ENCODE peak calls at places on chromosomes 11 and 22, in six cellular contexts. V is lower lobe of right lung, C is tibial nerve, B is fibroblast of pulmonary artery, P is choroid plexus epithelial cell, O is IMR-90. G is an unnamed sample.

GRCh38 chr22:47014946-47015345 is 252.5 kb downstream of the TBC1D22A start:
- DNase-seq in B (no peak), C (no peak), V (no peak), O (no peak), P (no peak), G (no peak)

GRCh38 chr11:92845390-92846185 is 123.9 kb upstream of the MTNR1B start:
- DNase-seq in P (no peak), V (no peak), O (no peak), C (no peak), B (no peak), G (peak)

GRCh38 chr22:44547371-44547770 is 49.3 kb upstream of the RTL6 start:
- DNase-seq in P (no peak), C (no peak), V (no peak), B (no peak), O (no peak), G (no peak)

GRCh38 chr11:120590472-120590871 is 78.9 kb downstream of the GRIK4 start:
- DNase-seq in C (no peak), V (peak), P (no peak), O (peak), B (no peak), G (peak)

GRCh38 chr11:114296190-114296978 is at the start of gene NNMT:
- DNase-seq in O (peak), P (peak), V (peak), B (peak), C (peak), G (peak)

GRCh38 chr11:120284272-120284671 is 40.8 kb upstream of the TLCD5 start:
- DNase-seq in V (peak), O (no peak), B (no peak), P (no peak), C (no peak), G (no peak)

GRCh38 chr11:69954756-69955155 is 123.4 kb upstream of the ANO1 start:
- DNase-seq in V (no peak), B (no peak), C (no peak), O (no peak), P (no peak), G (no peak)

GRCh38 chr22:46971141-46971775 is 208.8 kb downstream of the TBC1D22A start:
- DNase-seq in O (peak), V (no peak), P (peak), B (peak), C (no peak), G (no peak)

GRCh38 chr11:47723041-47723440 is 7.9 kb upstream of the AGBL2 start:
- DNase-seq in O (no peak), P (no peak), B (no peak), V (no peak), C (no peak), G (no peak)

GRCh38 chr22:21791635-21792625 is 56.3 kb upstream of the YPEL1 start:
- DNase-seq in V (no peak), P (no peak), C (no peak), O (peak), B (peak), G (peak)

GRCh38 chr11:6062691-6063358 is 32.3 kb upstream of the OR56A1 start:
- DNase-seq in B (no peak), O (no peak), V (no peak), C (no peak), P (no peak), G (no peak)
- TF ChIP-seq CTCF in B (no peak), O (no peak), V (no peak), C (no peak), P (no peak), G (no peak)

GRCh38 chr11:22197139-22197893 is 4.4 kb downstream of the ANO5 start:
- DNase-seq in O (no peak), P (no peak), B (no peak), V (no peak), C (no peak), G (no peak)

GRCh38 chr11:22192289-22192641 is 620 bp upstream of the ANO5 start:
- DNase-seq in O (no peak), C (no peak), B (no peak), P (no peak), V (no peak), G (no peak)

GRCh38 chr11:22193348-22194051 is 615 bp downstream of the ANO5 start:
- DNase-seq in V (peak), C (no peak), O (no peak), B (no peak), P (no peak), G (no peak)

GRCh38 chr11:22192642-22193347 is at the start of gene ANO5:
- DNase-seq in P (no peak), B (peak), O (no peak), V (peak), C (peak), G (no peak)

GRCh38 chr11:22194907-22195306 is 2.0 kb downstream of the ANO5 start:
- DNase-seq in C (no peak), B (no peak), O (no peak), V (no peak), P (no peak), G (no peak)
- TF ChIP-seq CTCF in C (no peak), B (no peak), O (no peak), V (no peak), P (no peak), G (no peak)

DNA sequence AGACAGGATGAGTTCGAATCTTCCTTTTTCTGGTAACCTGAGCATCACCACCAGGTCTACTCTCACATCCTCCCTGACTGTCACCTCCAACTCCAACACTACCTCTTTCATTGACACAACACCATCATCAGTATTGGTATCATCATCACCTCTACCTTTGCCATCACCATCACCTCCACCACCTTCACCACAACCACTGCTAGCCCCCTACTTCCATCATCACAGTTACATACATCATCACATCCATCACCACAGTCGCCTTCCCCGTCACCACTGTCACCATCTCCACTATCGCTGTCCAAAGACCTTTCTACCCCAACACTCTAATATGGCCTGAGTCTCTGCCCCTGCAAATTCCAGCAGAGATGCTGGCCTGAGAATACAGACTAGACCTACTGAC is 1.4 kb upstream of the INPP5J start:
- DNase-seq in B (no peak), C (no peak), V (no peak), P (no peak), O (no peak), G (no peak)
- TF ChIP-seq CTCF in B (no peak), C (no peak), V (no peak), P (no peak), O (no peak), G (no peak)

GRCh38 chr22:19402642-19403191 is 28.8 kb downstream of the HIRA start:
- DNase-seq in C (no peak), O (no peak), P (no peak), B (no peak), V (no peak), G (no peak)
- TF ChIP-seq CTCF in C (no peak), O (no peak), P (no peak), B (no peak), V (no peak), G (no peak)

GRCh38 chr11:89205378-89205777 is 27.7 kb downstream of the TYR start:
- DNase-seq in O (no peak), V (no peak), P (peak), C (no peak), B (peak), G (no peak)
- TF ChIP-seq CTCF in O (no peak), V (no peak), P (no peak), C (no peak), B (peak), G (no peak)

GRCh38 chr22:42635531-42635930 is 4.9 kb downstream of the ATP5MGL start:
- DNase-seq in O (peak), V (no peak), C (peak), B (peak), P (peak), G (peak)

GRCh38 chr22:42630901-42631602 is 9.3 kb downstream of the ATP5MGL start:
- DNase-seq in V (no peak), C (no peak), B (no peak), P (peak), O (no peak), G (no peak)

GRCh38 chr22:42633013-42633412 is 7.4 kb downstream of the ATP5MGL start:
- DNase-seq in O (no peak), B (no peak), V (no peak), P (no peak), C (no peak), G (no peak)

GRCh38 chr22:42630211-42630610 is 10.2 kb downstream of the ATP5MGL start:
- DNase-seq in C (no peak), O (no peak), V (no peak), B (no peak), P (no peak), G (no peak)

GRCh38 chr22:42632096-42632495 is 8.3 kb downstream of the ATP5MGL start:
- DNase-seq in O (no peak), C (no peak), V (no peak), B (no peak), P (peak), G (no peak)
- TF ChIP-seq CTCF in O (peak), C (no peak), V (no peak), B (peak), P (peak), G (peak)

DNA sequence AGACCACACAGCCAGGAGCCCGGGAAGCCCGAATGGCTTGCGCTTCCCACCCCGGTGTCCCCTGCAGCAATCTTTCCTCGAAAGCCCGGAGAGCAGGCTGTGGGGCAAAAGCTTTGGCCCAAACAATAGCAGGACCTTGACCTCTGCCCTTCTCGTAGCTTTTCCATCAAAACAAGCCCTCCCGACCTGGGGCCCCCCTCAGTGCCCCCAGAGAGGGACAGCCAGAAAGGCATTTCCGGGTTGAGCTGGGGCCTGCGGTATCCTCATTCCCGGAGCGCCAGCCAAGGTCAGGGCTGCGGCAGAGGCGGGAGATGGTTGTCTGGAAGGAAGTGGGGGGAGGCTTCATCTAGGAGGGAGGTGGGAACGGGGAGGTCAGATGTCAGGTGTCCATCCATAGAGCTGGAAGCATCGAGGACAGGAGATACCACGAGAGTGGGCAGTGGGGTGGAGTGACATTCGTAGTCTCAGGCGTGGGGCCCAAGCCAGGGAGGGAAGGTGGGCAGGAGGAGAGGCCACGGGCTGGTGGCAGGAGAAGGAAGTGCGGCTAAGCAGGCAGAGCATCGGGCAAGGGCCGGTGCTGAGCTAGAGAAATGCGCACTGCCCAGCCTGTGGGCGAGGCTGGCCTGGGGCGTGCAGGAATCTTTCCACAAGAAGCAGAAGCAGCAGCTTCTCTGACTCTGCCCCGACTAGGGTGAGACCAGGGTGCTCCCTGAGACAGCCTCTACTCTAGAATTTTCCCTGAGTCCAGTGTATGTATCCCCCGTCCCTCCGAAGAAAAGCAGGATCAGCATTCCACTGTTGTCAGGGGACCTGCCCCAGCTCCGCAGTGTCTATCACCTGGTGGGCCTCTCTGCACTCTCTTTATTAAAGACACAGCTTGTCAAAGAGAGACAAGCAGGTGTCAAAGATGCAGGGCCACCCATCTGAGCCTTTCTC is 14.3 kb downstream of the PDGFB start:
- DNase-seq in O (no peak), B (no peak), V (no peak), C (no peak), P (no peak), G (no peak)
- TF ChIP-seq CTCF in O (no peak), B (no peak), V (no peak), C (no peak), P (no peak), G (no peak)

GRCh38 chr11:85699957-85700741 is 14.2 kb upstream of the CCDC89 start:
- DNase-seq in O (no peak), V (no peak), P (no peak), B (no peak), C (no peak), G (no peak)

GRCh38 chr11:85697747-85698146 is 11.8 kb upstream of the CCDC89 start:
- DNase-seq in O (no peak), B (no peak), V (no peak), P (no peak), C (no peak), G (no peak)

GRCh38 chr11:85698195-85698594 is 12.2 kb upstream of the CCDC89 start:
- DNase-seq in V (no peak), P (no peak), B (no peak), C (no peak), O (no peak), G (no peak)

GRCh38 chr11:85694385-85694980 is 8.5 kb upstream of the CCDC89 start:
- DNase-seq in B (peak), C (no peak), V (no peak), O (peak), P (peak), G (peak)
- TF ChIP-seq CTCF in B (peak), C (peak), V (peak), O (peak), P (peak), G (peak)